ENCODE peak calls at places on chromosomes 2 and 18, in four cellular contexts. K, M, S and N are unnamed samples.
A peak's percentile ranks its signal among the peaks of the same experiment; 100 is the strongest.

GRCh38 chr2:39994151-39994550 is 215.1 kb upstream of the THUMPD2 start:
- DNase-seq in K (no peak), M (no peak), S (peak; percentile 86), N (no peak)

GRCh38 chr2:40284797-40285196 is 167.1 kb downstream of the SLC8A1 start:
- DNase-seq in K (no peak), M (peak; percentile 41), S (peak; percentile 10), N (no peak)

GRCh38 chr2:239445771-239446524 is 45.1 kb upstream of the HDAC4 start:
- DNase-seq in K (peak; percentile 41), M (no peak), S (no peak), N (no peak)

GRCh38 chr2:136141510-136142154 is 23.7 kb upstream of the CXCR4 start:
- DNase-seq in K (peak; percentile 29), M (no peak), S (no peak), N (no peak)

GRCh38 chr2:212863185-212863588 is 288.2 kb downstream of the IKZF2 start:
- DNase-seq in K (peak; percentile 18), M (peak; percentile 84), S (peak; percentile 64), N (peak; percentile 47)

GRCh38 chr2:207185372-207185771 is 19.6 kb upstream of the KLF7 start:
- DNase-seq in K (no peak), M (no peak), S (no peak), N (no peak)

GRCh38 chr2:218294430-218294999 is 2.2 kb upstream of the TMBIM1 start:
- DNase-seq in K (no peak), M (no peak), S (no peak), N (no peak)

GRCh38 chr2:19897623-19898245 is 4.0 kb downstream of the TTC32 start:
- DNase-seq in K (no peak), M (no peak), S (no peak), N (no peak)

GRCh38 chr2:68292108-68292710 is 27.5 kb downstream of the CNRIP1 start:
- DNase-seq in K (peak; percentile 48), M (peak; percentile 77), S (peak; percentile 71), N (peak; percentile 24)

GRCh38 chr2:238060096-238060541 is 682 bp upstream of the SCLY start:
- DNase-seq in K (no peak), M (no peak), S (no peak), N (no peak)

GRCh38 chr2:42425697-42426096 is 64.7 kb upstream of the COX7A2L start:
- DNase-seq in K (no peak), M (no peak), S (no peak), N (no peak)

GRCh38 chr2:171317492-171318125 is 116.2 kb downstream of the METTL8 start:
- DNase-seq in K (no peak), M (peak; percentile 95), S (no peak), N (no peak)

GRCh38 chr18:77065221-77065981 is 67.2 kb downstream of the MBP start:
- DNase-seq in K (peak; percentile 44), M (no peak), S (peak; percentile 87), N (peak; percentile 82)

GRCh38 chr2:42794271-42795046 is 2.1 kb upstream of the HAAO start:
- DNase-seq in K (peak; percentile 64), M (no peak), S (no peak), N (no peak)

GRCh38 chr2:225002656-225003045 is 39.6 kb downstream of the DOCK10 start:
- DNase-seq in K (no peak), M (peak; percentile 91), S (peak; percentile 58), N (no peak)

GRCh38 chr2:238927746-238928519 is 80.0 kb downstream of the TWIST2 start:
- DNase-seq in K (no peak), M (no peak), S (no peak), N (no peak)

GRCh38 chr2:223042704-223043118 is 9.3 kb upstream of the KCNE4 start:
- DNase-seq in K (no peak), M (no peak), S (peak; percentile 77), N (no peak)

GRCh38 chr2:187986392-187987105 is 305.1 kb upstream of the GULP1 start:
- DNase-seq in K (no peak), M (no peak), S (no peak), N (no peak)

GRCh38 chr18:34639662-34640061 is 70.4 kb upstream of the DTNA start:
- DNase-seq in K (no peak), M (no peak), S (no peak), N (no peak)

GRCh38 chr2:176843208-176843607 is 369.4 kb upstream of the HNRNPA3 start:
- DNase-seq in K (no peak), M (no peak), S (no peak), N (no peak)
- H3K9me2 ChIP-seq in K (no peaks in the 10 kb centered on the region), M (no peaks in the 10 kb centered on the region), S (no peaks in the 10 kb centered on the region), N (no peaks in the 10 kb centered on the region)

DNA sequence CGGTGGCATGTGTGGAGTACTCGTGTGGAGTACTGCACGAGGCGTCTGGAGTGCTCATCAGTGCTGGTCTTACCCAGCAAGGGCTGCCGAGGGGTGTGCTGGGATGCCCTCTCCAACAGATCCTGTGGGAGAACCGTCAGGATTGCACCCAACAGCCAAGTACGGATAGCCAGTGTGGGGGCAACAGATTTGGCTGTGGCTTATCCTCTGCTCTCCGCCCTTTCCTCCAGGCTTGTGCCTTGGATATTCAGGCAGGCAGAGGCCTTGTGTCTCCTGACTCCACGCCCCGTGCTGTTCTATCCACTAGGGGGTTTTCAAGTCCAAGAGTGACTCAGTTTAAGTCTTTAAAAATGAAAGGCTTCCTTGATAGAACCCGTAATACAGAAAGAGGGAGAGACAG is 321.0 kb upstream of the HS6ST1 start:
- DNase-seq in K (no peak), M (no peak), S (no peak), N (no peak)
- H3K9me2 ChIP-seq in K (no peaks in the 10 kb centered on the region), M (no peaks in the 10 kb centered on the region), S (no peaks in the 10 kb centered on the region), N (no peaks in the 10 kb centered on the region)

GRCh38 chr2:7987992-7988391 is 693.9 kb upstream of the ID2 start:
- DNase-seq in K (no peak), M (no peak), S (no peak), N (no peak)

GRCh38 chr2:7994397-7994951 is 687.4 kb upstream of the ID2 start:
- DNase-seq in K (no peak), M (no peak), S (no peak), N (no peak)

GRCh38 chr2:7992612-7993596 is 689.0 kb upstream of the ID2 start:
- DNase-seq in K (no peak), M (no peak), S (peak; percentile 18), N (no peak)

GRCh38 chr2:7986431-7986830 is 695.4 kb upstream of the ID2 start:
- DNase-seq in K (no peak), M (no peak), S (no peak), N (no peak)

GRCh38 chr2:7989823-7990222 is 692.0 kb upstream of the ID2 start:
- DNase-seq in K (no peak), M (no peak), S (no peak), N (no peak)
- H3K9me2 ChIP-seq in K (no peaks in the 10 kb centered on the region), M (no peaks in the 10 kb centered on the region), S (no peaks in the 10 kb centered on the region), N (no peaks in the 10 kb centered on the region)

DNA sequence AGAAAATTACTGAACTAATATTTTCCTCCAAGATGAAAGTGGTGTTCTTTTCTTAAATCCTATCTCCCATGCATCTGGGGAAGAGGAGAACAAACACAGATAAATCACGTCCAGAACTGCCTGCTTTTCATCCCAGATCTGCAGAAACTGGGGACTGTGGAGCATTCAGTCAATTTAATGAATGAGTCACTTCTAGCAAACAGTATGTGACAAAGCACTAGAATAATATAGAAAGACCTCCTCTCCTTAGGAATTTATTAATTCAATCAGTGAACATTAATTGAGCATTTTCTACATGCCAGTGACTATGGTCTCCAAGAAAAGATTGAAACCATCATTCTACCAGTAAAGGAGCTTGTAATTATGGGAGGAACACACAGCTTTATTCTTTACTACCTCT is 693.4 kb upstream of the ID2 start:
- DNase-seq in K (no peak), M (no peak), S (peak; percentile 32), N (no peak)
- H3K9me2 ChIP-seq in K (no peaks in the 10 kb centered on the region), M (no peaks in the 10 kb centered on the region), S (no peaks in the 10 kb centered on the region), N (no peaks in the 10 kb centered on the region)

GRCh38 chr2:128638741-128639477 is 320.2 kb upstream of the HS6ST1 start:
- DNase-seq in K (no peak), M (no peak), S (no peak), N (no peak)
- H3K9me2 ChIP-seq in K (no peaks in the 10 kb centered on the region), M (no peaks in the 10 kb centered on the region), S (no peaks in the 10 kb centered on the region), N (no peaks in the 10 kb centered on the region)